ENCODE peak calls at places on chromosome 13, in four cellular contexts. One of them, this sample, is unnamed.

GRCh38 chr13:46866150-46866549 is 30.7 kb downstream of the HTR2A start:
- DNase-seq in psoas muscle: peak; percentile 15
- DNase-seq in NCI-H2081 treated with DMSO at 0.1 percent for 48 hours: no peak
- DNase-seq in mammary epithelial cell: peak; percentile 57
- DNase-seq in this sample: no peak

GRCh38 chr13:27607125-27607524 is 13.2 kb downstream of the LNX2 start:
- DNase-seq in mammary epithelial cell: peak; percentile 68
- DNase-seq in psoas muscle: no peak
- DNase-seq in NCI-H2081 treated with DMSO at 0.1 percent for 48 hours: no peak
- DNase-seq in this sample: no peak

GRCh38 chr13:44352671-44353070 is 21.0 kb upstream of the SERP2 start:
- DNase-seq in mammary epithelial cell: no peak
- DNase-seq in psoas muscle: no peak
- DNase-seq in NCI-H2081 treated with DMSO at 0.1 percent for 48 hours: no peak
- DNase-seq in this sample: no peak

GRCh38 chr13:75038315-75038881 is 443.6 kb downstream of the TBC1D4 start:
- DNase-seq in NCI-H2081 treated with DMSO at 0.1 percent for 48 hours: peak; percentile 0
- DNase-seq in psoas muscle: no peak
- DNase-seq in mammary epithelial cell: no peak
- DNase-seq in this sample: no peak

GRCh38 chr13:51761638-51762350 is 42.2 kb downstream of the DHRS12 start:
- DNase-seq in psoas muscle: no peak
- DNase-seq in mammary epithelial cell: no peak
- DNase-seq in NCI-H2081 treated with DMSO at 0.1 percent for 48 hours: no peak
- DNase-seq in this sample: no peak

GRCh38 chr13:45925151-45925550 is 73.6 kb upstream of the SIAH3 start:
- DNase-seq in NCI-H2081 treated with DMSO at 0.1 percent for 48 hours: no peak
- DNase-seq in psoas muscle: no peak
- DNase-seq in mammary epithelial cell: no peak
- DNase-seq in this sample: no peak

GRCh38 chr13:97279079-97279411 is 56.9 kb downstream of the MBNL2 start:
- DNase-seq in mammary epithelial cell: no peak
- DNase-seq in psoas muscle: no peak
- DNase-seq in NCI-H2081 treated with DMSO at 0.1 percent for 48 hours: no peak
- DNase-seq in this sample: no peak

GRCh38 chr13:75432811-75433244 is 49.1 kb downstream of the TBC1D4 start:
- DNase-seq in psoas muscle: no peak
- DNase-seq in NCI-H2081 treated with DMSO at 0.1 percent for 48 hours: no peak
- DNase-seq in mammary epithelial cell: no peak
- DNase-seq in this sample: no peak

GRCh38 chr13:112588490-112589297 is 741 bp upstream of the TUBGCP3 start:
- DNase-seq in NCI-H2081 treated with DMSO at 0.1 percent for 48 hours: no peak
- DNase-seq in mammary epithelial cell: no peak
- DNase-seq in psoas muscle: no peak
- DNase-seq in this sample: no peak